ENCODE peak calls at places on chromosome 19, in nine cellular contexts. M is activated T-helper 1 cell treated with anti-CD3 and anti-CD28 coated beads, Interleukin-12 subunit alpha, Interleukin-12 subunit beta, Interleukin-2, Interleukin-4 antibody, amounts not matched to agents 30 ng/mL and 10 ng/mL and 1 ng/mL, durations not matched to agents 14 hours and 24 hours and 36 hours; T is mucosa of descending colon; X is thoracic aorta; P is AG09309; F is ovary; Q is cardiac muscle cell; L is NCI-H2171 treated with DMSO at 0.1 percent for 48 hours; V is T-helper 17 cell. J is an unnamed sample.

GRCh38 chr19:10566658-10567410 is 1.0 kb upstream of the KRI1 start:
- DNase-seq in M (peak; percentile 65), T (peak; percentile 52), X (no peak), P (no peak), F (peak; percentile 58), Q (no peak), L (no peak), V (no peak), J (no peak)

GRCh38 chr19:3516675-3517207 is 10.6 kb downstream of the FZR1 start:
- DNase-seq in M (no peak), T (no peak), X (no peak), P (no peak), F (peak; percentile 30), Q (no peak), L (peak; percentile 79), V (no peak), J (no peak)

GRCh38 chr19:48627211-48627864 is 8.0 kb downstream of the SPHK2 start:
- DNase-seq in M (no peak), T (peak; percentile 69), X (no peak), P (no peak), F (peak; percentile 46), Q (no peak), L (no peak), V (no peak), J (no peak)

GRCh38 chr19:4909172-4909896 is at the start of gene UHRF1:
- DNase-seq in M (peak; percentile 57), T (peak; percentile 34), X (no peak), P (no peak), F (no peak), Q (no peak), L (peak; percentile 80), V (no peak), J (no peak)

GRCh38 chr19:5691205-5691929 is 1.3 kb downstream of the RPL36 start:
- DNase-seq in M (no peak), T (peak; percentile 79), X (no peak), P (no peak), F (peak; percentile 78), Q (peak; percentile 73), L (peak; percentile 39), V (no peak), J (no peak)

GRCh38 chr19:12786149-12786870 is 5.0 kb upstream of the JUNB start:
- DNase-seq in M (no peak), T (peak; percentile 89), X (no peak), P (no peak), F (no peak), Q (no peak), L (no peak), V (no peak), J (no peak)

GRCh38 chr19:9431475-9431874 is 3.9 kb downstream of the ZNF266 start:
- DNase-seq in M (no peak), T (peak; percentile 45), X (no peak), P (no peak), F (no peak), Q (peak; percentile 49), L (no peak), V (peak; percentile 22), J (no peak)

GRCh38 chr19:41599175-41599966 is 23.4 kb downstream of the CEACAM21 start:
- DNase-seq in M (no peak), T (no peak), X (no peak), P (no peak), F (no peak), Q (no peak), L (no peak), V (no peak), J (no peak)

GRCh38 chr19:1210227-1210538 is 4.6 kb downstream of the STK11 start:
- DNase-seq in M (no peak), T (no peak), X (no peak), P (no peak), F (no peak), Q (no peak), L (no peak), V (no peak), J (no peak)

GRCh38 chr19:5968431-5969373 is 9.2 kb downstream of the RANBP3 start:
- DNase-seq in M (no peak), T (no peak), X (no peak), P (no peak), F (no peak), Q (no peak), L (no peak), V (no peak), J (no peak)

GRCh38 chr19:54190942-54191670 is at the start of gene TSEN34:
- DNase-seq in M (peak; percentile 85), T (peak; percentile 92), X (no peak), P (no peak), F (peak; percentile 93), Q (peak; percentile 91), L (peak; percentile 83), V (peak; percentile 92), J (no peak)

GRCh38 chr19:3804429-3804828 is 18.2 kb upstream of the MATK start:
- DNase-seq in M (no peak), T (no peak), X (no peak), P (no peak), F (no peak), Q (no peak), L (no peak), V (no peak), J (no peak)

GRCh38 chr19:5624154-5624663 is 1.3 kb downstream of the SAFB start:
- DNase-seq in M (no peak), T (peak; percentile 55), X (no peak), P (no peak), F (peak; percentile 56), Q (peak; percentile 53), L (peak; percentile 21), V (no peak), J (no peak)

GRCh38 chr19:48966541-48967345 is 1.6 kb downstream of the FTL start:
- DNase-seq in M (no peak), T (no peak), X (no peak), P (no peak), F (no peak), Q (peak; percentile 34), L (peak; percentile 30), V (no peak), J (no peak)

GRCh38 chr19:30017172-30017571 is 75.1 kb downstream of the URI1 start:
- DNase-seq in M (no peak), T (no peak), X (no peak), P (no peak), F (no peak), Q (no peak), L (no peak), V (no peak), J (no peak)

GRCh38 chr19:31448221-31448657 is 99.0 kb upstream of the TSHZ3 start:
- DNase-seq in M (no peak), T (peak; percentile 44), X (no peak), P (peak; percentile 31), F (peak; percentile 62), Q (peak; percentile 94), L (peak; percentile 50), V (no peak), J (no peak)

GRCh38 chr19:45339629-45340028 is 921 bp upstream of the KLC3 start:
- DNase-seq in M (no peak), T (no peak), X (no peak), P (no peak), F (no peak), Q (no peak), L (no peak), V (no peak), J (no peak)

GRCh38 chr19:5183616-5184015 is 157.0 kb downstream of the PTPRS start:
- DNase-seq in M (no peak), T (no peak), X (no peak), P (no peak), F (no peak), Q (no peak), L (no peak), V (no peak), J (no peak)

GRCh38 chr19:48540110-48540509 is 11.9 kb upstream of the SULT2B1 start:
- DNase-seq in M (no peak), T (no peak), X (no peak), P (no peak), F (no peak), Q (no peak), L (peak; percentile 37), V (no peak), J (no peak)

GRCh38 chr19:20776083-20777076 is at the start of gene ZNF66:
- DNase-seq in M (peak; percentile 91), T (peak; percentile 97), X (peak; percentile 93), P (peak; percentile 86), F (peak; percentile 99), Q (peak; percentile 98), L (peak; percentile 91), V (peak; percentile 75), J (peak; percentile 66)

GRCh38 chr19:23070353-23070781 is 46.5 kb upstream of the ZNF730 start:
- DNase-seq in M (no peak), T (peak; percentile 26), X (no peak), P (no peak), F (peak; percentile 52), Q (peak; percentile 60), L (peak; percentile 23), V (no peak), J (no peak)

GRCh38 chr19:35077411-35078223 is 36.1 kb downstream of the HPN start:
- DNase-seq in M (no peak), T (no peak), X (no peak), P (no peak), F (no peak), Q (no peak), L (peak; percentile 61), V (no peak), J (no peak)

GRCh38 chr19:38389101-38389925 is 816 bp downstream of the SPRED3 start:
- DNase-seq in M (no peak), T (no peak), X (peak; percentile 46), P (no peak), F (no peak), Q (peak; percentile 80), L (no peak), V (no peak), J (no peak)

GRCh38 chr19:6723108-6723618 is 2.7 kb upstream of the C3 start:
- DNase-seq in M (no peak), T (no peak), X (no peak), P (no peak), F (peak; percentile 82), Q (peak; percentile 87), L (no peak), V (no peak), J (no peak)

GRCh38 chr19:52028027-52028779 is at the start of gene ZNF614:
- DNase-seq in M (peak; percentile 83), T (peak; percentile 91), X (peak; percentile 77), P (peak; percentile 52), F (peak; percentile 82), Q (peak; percentile 91), L (peak; percentile 89), V (peak; percentile 56), J (peak; percentile 62)

GRCh38 chr19:5881543-5882299 is 11.4 kb upstream of the FUT5 start:
- DNase-seq in M (no peak), T (no peak), X (no peak), P (no peak), F (no peak), Q (no peak), L (peak; percentile 88), V (no peak), J (no peak)

GRCh38 chr19:15679089-15679488 is 6.2 kb downstream of the CYP4F12 start:
- DNase-seq in M (no peak), T (no peak), X (no peak), P (no peak), F (no peak), Q (no peak), L (no peak), V (no peak), J (no peak)

GRCh38 chr19:49200238-49200862 is 42.8 kb downstream of the TRPM4 start:
- DNase-seq in M (no peak), T (peak; percentile 72), X (no peak), P (no peak), F (no peak), Q (no peak), L (no peak), V (no peak), J (no peak)

GRCh38 chr19:53546766-53547541 is 9.0 kb downstream of the ZNF331 start:
- DNase-seq in M (no peak), T (no peak), X (no peak), P (no peak), F (no peak), Q (no peak), L (no peak), V (no peak), J (no peak)

GRCh38 chr19:55679343-55680257 is 4.6 kb downstream of the EPN1 start:
- DNase-seq in M (no peak), T (no peak), X (no peak), P (no peak), F (no peak), Q (no peak), L (no peak), V (no peak), J (no peak)

GRCh38 chr19:43644181-43644580 is 4.5 kb upstream of the CADM4 start:
- DNase-seq in M (no peak), T (no peak), X (no peak), P (no peak), F (no peak), Q (no peak), L (no peak), V (no peak), J (no peak)